ENCODE peak calls at places on chromosomes 4 and X, in five cellular contexts. R is AG04450; Q is CD8-positive, alpha-beta T cell; V is cardiac muscle cell; K is pancreas. B is an unnamed sample.

GRCh38 chr4:108620101-108620932 is at the start of gene RPL34:
- DNase-seq in R (peak; percentile 96), Q (peak; percentile 97), V (peak; percentile 98), K (peak; percentile 97), B (peak; percentile 98)

GRCh38 chr4:146329042-146329716 is 114.8 kb downstream of the REELD1 start:
- DNase-seq in R (peak; percentile 38), Q (no peak), V (no peak), K (no peak), B (peak; percentile 34)

GRCh38 chrX:43450355-43450754 is 205.7 kb upstream of the MAOA start:
- DNase-seq in R (no peak), Q (no peak), V (no peak), K (no peak), B (no peak)

GRCh38 chr4:7052923-7053715 is 9.9 kb downstream of the TADA2B start:
- DNase-seq in R (no peak), Q (no peak), V (no peak), K (no peak), B (no peak)

GRCh38 chr4:113065629-113066028 is 16.2 kb downstream of the ANK2 start:
- DNase-seq in R (no peak), Q (no peak), V (no peak), K (no peak), B (no peak)

GRCh38 chr4:114694770-114695169 is 96.2 kb downstream of the UGT8 start:
- DNase-seq in R (no peak), Q (no peak), V (peak; percentile 52), K (no peak), B (no peak)

GRCh38 chrX:47232803-47233332 is at the start of gene USP11:
- DNase-seq in R (no peak), Q (peak; percentile 67), V (peak; percentile 75), K (peak; percentile 34), B (no peak)

GRCh38 chr4:159070742-159071141 is 32.1 kb upstream of the RAPGEF2 start:
- DNase-seq in R (no peak), Q (no peak), V (no peak), K (no peak), B (no peak)

GRCh38 chr4:6162885-6163284 is 37.5 kb downstream of the JAKMIP1 start:
- DNase-seq in R (no peak), Q (no peak), V (no peak), K (no peak), B (no peak)

GRCh38 chrX:3317191-3317718 is 29.2 kb downstream of the MXRA5 start:
- DNase-seq in R (no peak), Q (no peak), V (no peak), K (no peak), B (no peak)

GRCh38 chr4:103498161-103499070 is 221.4 kb downstream of the TACR3 start:
- DNase-seq in R (no peak), Q (no peak), V (no peak), K (no peak), B (peak; percentile 26)

GRCh38 chrX:46408553-46409407 is 136.4 kb downstream of the ZNF674 start:
- DNase-seq in R (peak; percentile 36), Q (peak; percentile 69), V (peak; percentile 69), K (peak; percentile 22), B (peak; percentile 31)

GRCh38 chr4:104491826-104492771 is 2.6 kb downstream of the CXXC4 start:
- DNase-seq in R (no peak), Q (no peak), V (peak; percentile 46), K (peak; percentile 16), B (no peak)

GRCh38 chr4:53925050-53925605 is 139.3 kb downstream of the CHIC2 start:
- DNase-seq in R (no peak), Q (no peak), V (no peak), K (no peak), B (no peak)

GRCh38 chr4:129675036-129675435 is 579.1 kb downstream of the C4orf33 start:
- DNase-seq in R (no peak), Q (no peak), V (no peak), K (no peak), B (no peak)

GRCh38 chr4:132001542-132001941 is 1147.6 kb upstream of the PCDH10 start:
- DNase-seq in R (peak; percentile 18), Q (no peak), V (no peak), K (no peak), B (peak; percentile 19)

GRCh38 chr4:29058519-29058918 is 1661.7 kb upstream of the PCDH7 start:
- DNase-seq in R (no peak), Q (no peak), V (no peak), K (no peak), B (no peak)

GRCh38 chr4:88033309-88033708 is 25.9 kb downstream of the PKD2 start:
- DNase-seq in R (peak; percentile 39), Q (peak; percentile 19), V (peak; percentile 72), K (peak; percentile 52), B (no peak)

GRCh38 chrX:133325422-133325821 is 89.9 kb downstream of the GPC4 start:
- DNase-seq in R (no peak), Q (no peak), V (no peak), K (no peak), B (no peak)

GRCh38 chr4:74189331-74190043 is 31.6 kb downstream of the MTHFD2L start:
- DNase-seq in R (peak; percentile 15), Q (no peak), V (peak; percentile 47), K (no peak), B (peak; percentile 25)

GRCh38 chr4:20352172-20352431 is 100.4 kb downstream of the SLIT2 start:
- DNase-seq in R (no peak), Q (no peak), V (no peak), K (no peak), B (no peak)

GRCh38 chr4:113116414-113117345 is 67.2 kb downstream of the ANK2 start:
- DNase-seq in R (no peak), Q (no peak), V (no peak), K (peak; percentile 4), B (peak; percentile 4)

GRCh38 chr4:7193040-7193958 is 961 bp downstream of the SORCS2 start:
- DNase-seq in R (no peak), Q (no peak), V (peak; percentile 54), K (no peak), B (no peak)

GRCh38 chr4:71498002-71498401 is 159.2 kb downstream of the SLC4A4 start:
- DNase-seq in R (peak; percentile 23), Q (no peak), V (no peak), K (no peak), B (no peak)

GRCh38 chr4:45442466-45442865 is 681.4 kb downstream of the GABRG1 start:
- DNase-seq in R (no peak), Q (no peak), V (peak; percentile 51), K (no peak), B (no peak)

GRCh38 chr4:150593996-150594395 is 12.0 kb downstream of the MAB21L2 start:
- DNase-seq in R (no peak), Q (no peak), V (no peak), K (no peak), B (no peak)
- TF ChIP-seq CTCF in R (peak; percentile 52), Q (no peak), V (peak; percentile 41), K (no peak), B (no peak)

GRCh38 chr4:17932041-17932440 is 89.5 kb downstream of the LCORL start:
- DNase-seq in R (no peak), Q (no peak), V (no peak), K (no peak), B (no peak)

GRCh38 chr4:17939061-17939460 is 82.5 kb downstream of the LCORL start:
- DNase-seq in R (no peak), Q (no peak), V (no peak), K (no peak), B (no peak)

DNA sequence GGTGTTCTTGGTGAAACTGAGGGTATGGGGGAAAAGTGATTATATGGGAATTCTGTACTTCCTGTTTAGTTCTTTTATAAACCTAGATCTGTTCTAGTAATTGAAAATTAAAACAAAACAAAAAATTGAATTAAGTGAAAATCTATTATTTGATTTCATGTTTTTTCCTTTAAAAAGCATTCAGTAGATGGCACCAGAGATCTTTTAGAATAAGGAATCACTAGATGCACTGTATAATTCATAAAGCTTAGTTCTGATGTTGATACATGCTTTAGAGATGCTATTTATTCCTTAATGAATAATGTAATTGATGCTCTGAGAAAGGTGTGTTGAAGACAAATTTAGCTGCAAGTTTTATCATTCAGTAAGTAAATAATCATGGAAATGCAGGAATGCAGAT is 87.3 kb downstream of the LCORL start:
- DNase-seq in R (no peak), Q (no peak), V (no peak), K (no peak), B (no peak)
- TF ChIP-seq CTCF in R (peak; percentile 39), Q (no peak), V (peak; percentile 21), K (no peak), B (peak; percentile 4)

GRCh38 chr4:140427919-140428471 is 547 bp upstream of the CLGN start:
- DNase-seq in R (no peak), Q (no peak), V (no peak), K (no peak), B (no peak)

GRCh38 chr4:140427104-140427918 is at the start of gene CLGN:
- DNase-seq in R (no peak), Q (peak; percentile 36), V (peak; percentile 94), K (peak; percentile 65), B (no peak)

GRCh38 chr4:140423106-140423505 is 4.3 kb downstream of the CLGN start:
- DNase-seq in R (no peak), Q (no peak), V (no peak), K (no peak), B (no peak)

GRCh38 chr4:140426610-140427103 is 791 bp downstream of the CLGN start:
- DNase-seq in R (no peak), Q (no peak), V (peak; percentile 65), K (no peak), B (no peak)
- TF ChIP-seq CTCF in R (no peak), Q (no peak), V (no peak), K (no peak), B (peak; percentile 18)

GRCh38 chr4:183987987-183988392 is 82.9 kb downstream of the STOX2 start:
- DNase-seq in R (peak; percentile 66), Q (no peak), V (peak; percentile 73), K (peak; percentile 13), B (peak; percentile 88)

GRCh38 chr4:183986645-183987528 is 81.8 kb downstream of the STOX2 start:
- DNase-seq in R (no peak), Q (no peak), V (no peak), K (no peak), B (no peak)

GRCh38 chr4:183989471-183989870 is 84.4 kb downstream of the STOX2 start:
- DNase-seq in R (peak; percentile 30), Q (no peak), V (no peak), K (no peak), B (no peak)

GRCh38 chr4:183988874-183989273 is 83.8 kb downstream of the STOX2 start:
- DNase-seq in R (no peak), Q (no peak), V (no peak), K (no peak), B (no peak)

GRCh38 chr4:183987529-183987946 is 82.4 kb downstream of the STOX2 start:
- DNase-seq in R (peak; percentile 65), Q (no peak), V (peak; percentile 65), K (peak; percentile 23), B (peak; percentile 61)
- TF ChIP-seq CTCF in R (no peak), Q (no peak), V (no peak), K (no peak), B (no peak)

GRCh38 chr4:876780-877179 is 50.9 kb upstream of the CPLX1 start:
- DNase-seq in R (no peak), Q (no peak), V (no peak), K (no peak), B (no peak)
- TF ChIP-seq CTCF in R (peak; percentile 21), Q (no peak), V (no peak), K (no peak), B (peak; percentile 11)